ENCODE peak calls at places on chromosomes 12 and 14, in six cellular contexts. One of them, this sample, is unnamed.

GRCh38 chr12:122852336-122853275 is 17.3 kb downstream of the HIP1R start:
- DNase-seq in NCI-H1105: no peak
- DNase-seq in activated gamma-delta T cell treated with anti-CD3 and anti-CD28 coated beads, Interleukin-2, amount 50 U/mL, for 16 hours: no peak
- DNase-seq in hippocampal formation: peak
- DNase-seq in neural crest cell: no peak
- DNase-seq in stimulated activated naive CD8-positive, alpha-beta T cell treated with anti-CD3 and anti-CD28 coated beads, Interleukin-15, Interleukin-2, amounts not matched to agents 100 U/mL and 50 U/mL, for 24 hours: no peak
- DNase-seq in this sample: no peak

GRCh38 chr12:288687-289086 is 26.1 kb upstream of the SLC6A13 start:
- DNase-seq in hippocampal formation: no peak
- DNase-seq in activated gamma-delta T cell treated with anti-CD3 and anti-CD28 coated beads, Interleukin-2, amount 50 U/mL, for 16 hours: no peak
- DNase-seq in neural crest cell: no peak
- DNase-seq in stimulated activated naive CD8-positive, alpha-beta T cell treated with anti-CD3 and anti-CD28 coated beads, Interleukin-15, Interleukin-2, amounts not matched to agents 100 U/mL and 50 U/mL, for 24 hours: no peak
- DNase-seq in NCI-H1105: no peak
- DNase-seq in this sample: no peak

GRCh38 chr12:90058721-90059120 is 350.1 kb upstream of the ATP2B1 start:
- DNase-seq in NCI-H1105: no peak
- DNase-seq in activated gamma-delta T cell treated with anti-CD3 and anti-CD28 coated beads, Interleukin-2, amount 50 U/mL, for 16 hours: no peak
- DNase-seq in stimulated activated naive CD8-positive, alpha-beta T cell treated with anti-CD3 and anti-CD28 coated beads, Interleukin-15, Interleukin-2, amounts not matched to agents 100 U/mL and 50 U/mL, for 24 hours: no peak
- DNase-seq in hippocampal formation: no peak
- DNase-seq in neural crest cell: no peak
- DNase-seq in this sample: no peak

GRCh38 chr12:3700861-3701260 is 52.0 kb downstream of the CRACR2A start:
- DNase-seq in neural crest cell: no peak
- DNase-seq in stimulated activated naive CD8-positive, alpha-beta T cell treated with anti-CD3 and anti-CD28 coated beads, Interleukin-15, Interleukin-2, amounts not matched to agents 100 U/mL and 50 U/mL, for 24 hours: no peak
- DNase-seq in activated gamma-delta T cell treated with anti-CD3 and anti-CD28 coated beads, Interleukin-2, amount 50 U/mL, for 16 hours: no peak
- DNase-seq in NCI-H1105: no peak
- DNase-seq in hippocampal formation: no peak
- DNase-seq in this sample: no peak

GRCh38 chr14:91127411-91127810 is 13.5 kb downstream of the DGLUCY start:
- DNase-seq in stimulated activated naive CD8-positive, alpha-beta T cell treated with anti-CD3 and anti-CD28 coated beads, Interleukin-15, Interleukin-2, amounts not matched to agents 100 U/mL and 50 U/mL, for 24 hours: no peak
- DNase-seq in activated gamma-delta T cell treated with anti-CD3 and anti-CD28 coated beads, Interleukin-2, amount 50 U/mL, for 16 hours: no peak
- DNase-seq in NCI-H1105: no peak
- DNase-seq in neural crest cell: no peak
- DNase-seq in hippocampal formation: no peak
- DNase-seq in this sample: no peak

GRCh38 chr12:10551375-10551774 is 45.7 kb downstream of the EIF2S3B start:
- DNase-seq in neural crest cell: no peak
- DNase-seq in NCI-H1105: no peak
- DNase-seq in activated gamma-delta T cell treated with anti-CD3 and anti-CD28 coated beads, Interleukin-2, amount 50 U/mL, for 16 hours: no peak
- DNase-seq in hippocampal formation: no peak
- DNase-seq in stimulated activated naive CD8-positive, alpha-beta T cell treated with anti-CD3 and anti-CD28 coated beads, Interleukin-15, Interleukin-2, amounts not matched to agents 100 U/mL and 50 U/mL, for 24 hours: no peak
- DNase-seq in this sample: no peak

GRCh38 chr14:32702088-32702487 is 236.6 kb upstream of the NPAS3 start:
- DNase-seq in NCI-H1105: no peak
- DNase-seq in hippocampal formation: no peak
- DNase-seq in stimulated activated naive CD8-positive, alpha-beta T cell treated with anti-CD3 and anti-CD28 coated beads, Interleukin-15, Interleukin-2, amounts not matched to agents 100 U/mL and 50 U/mL, for 24 hours: no peak
- DNase-seq in activated gamma-delta T cell treated with anti-CD3 and anti-CD28 coated beads, Interleukin-2, amount 50 U/mL, for 16 hours: no peak
- DNase-seq in neural crest cell: no peak
- DNase-seq in this sample: no peak

GRCh38 chr12:68290126-68290525 is 36.7 kb upstream of the IL22 start:
- DNase-seq in NCI-H1105: no peak
- DNase-seq in activated gamma-delta T cell treated with anti-CD3 and anti-CD28 coated beads, Interleukin-2, amount 50 U/mL, for 16 hours: peak
- DNase-seq in hippocampal formation: no peak
- DNase-seq in neural crest cell: no peak
- DNase-seq in stimulated activated naive CD8-positive, alpha-beta T cell treated with anti-CD3 and anti-CD28 coated beads, Interleukin-15, Interleukin-2, amounts not matched to agents 100 U/mL and 50 U/mL, for 24 hours: no peak
- DNase-seq in this sample: peak

GRCh38 chr14:64212666-64213065 is 81.5 kb downstream of the ESR2 start:
- DNase-seq in NCI-H1105: no peak
- DNase-seq in hippocampal formation: no peak
- DNase-seq in stimulated activated naive CD8-positive, alpha-beta T cell treated with anti-CD3 and anti-CD28 coated beads, Interleukin-15, Interleukin-2, amounts not matched to agents 100 U/mL and 50 U/mL, for 24 hours: no peak
- DNase-seq in neural crest cell: no peak
- DNase-seq in activated gamma-delta T cell treated with anti-CD3 and anti-CD28 coated beads, Interleukin-2, amount 50 U/mL, for 16 hours: no peak
- DNase-seq in this sample: no peak

GRCh38 chr14:55556929-55557623 is 22.9 kb upstream of the KTN1 start:
- DNase-seq in NCI-H1105: peak
- DNase-seq in stimulated activated naive CD8-positive, alpha-beta T cell treated with anti-CD3 and anti-CD28 coated beads, Interleukin-15, Interleukin-2, amounts not matched to agents 100 U/mL and 50 U/mL, for 24 hours: no peak
- DNase-seq in activated gamma-delta T cell treated with anti-CD3 and anti-CD28 coated beads, Interleukin-2, amount 50 U/mL, for 16 hours: no peak
- DNase-seq in neural crest cell: no peak
- DNase-seq in hippocampal formation: peak
- DNase-seq in this sample: no peak

GRCh38 chr12:1453801-1454200 is 140.6 kb downstream of the FBXL14 start:
- DNase-seq in neural crest cell: no peak
- DNase-seq in NCI-H1105: no peak
- DNase-seq in activated gamma-delta T cell treated with anti-CD3 and anti-CD28 coated beads, Interleukin-2, amount 50 U/mL, for 16 hours: no peak
- DNase-seq in stimulated activated naive CD8-positive, alpha-beta T cell treated with anti-CD3 and anti-CD28 coated beads, Interleukin-15, Interleukin-2, amounts not matched to agents 100 U/mL and 50 U/mL, for 24 hours: no peak
- DNase-seq in hippocampal formation: no peak
- DNase-seq in this sample: no peak

GRCh38 chr14:60775296-60775695 is 40.7 kb downstream of the MNAT1 start:
- DNase-seq in hippocampal formation: no peak
- DNase-seq in stimulated activated naive CD8-positive, alpha-beta T cell treated with anti-CD3 and anti-CD28 coated beads, Interleukin-15, Interleukin-2, amounts not matched to agents 100 U/mL and 50 U/mL, for 24 hours: no peak
- DNase-seq in activated gamma-delta T cell treated with anti-CD3 and anti-CD28 coated beads, Interleukin-2, amount 50 U/mL, for 16 hours: no peak
- DNase-seq in neural crest cell: no peak
- DNase-seq in NCI-H1105: no peak
- DNase-seq in this sample: no peak

GRCh38 chr12:43104524-43104923 is 447.5 kb downstream of the ADAMTS20 start:
- DNase-seq in activated gamma-delta T cell treated with anti-CD3 and anti-CD28 coated beads, Interleukin-2, amount 50 U/mL, for 16 hours: no peak
- DNase-seq in NCI-H1105: no peak
- DNase-seq in neural crest cell: no peak
- DNase-seq in stimulated activated naive CD8-positive, alpha-beta T cell treated with anti-CD3 and anti-CD28 coated beads, Interleukin-15, Interleukin-2, amounts not matched to agents 100 U/mL and 50 U/mL, for 24 hours: no peak
- DNase-seq in hippocampal formation: no peak
- DNase-seq in this sample: no peak

GRCh38 chr14:65704850-65705249 is 292.3 kb downstream of the FUT8 start:
- DNase-seq in stimulated activated naive CD8-positive, alpha-beta T cell treated with anti-CD3 and anti-CD28 coated beads, Interleukin-15, Interleukin-2, amounts not matched to agents 100 U/mL and 50 U/mL, for 24 hours: peak
- DNase-seq in NCI-H1105: no peak
- DNase-seq in hippocampal formation: no peak
- DNase-seq in neural crest cell: no peak
- DNase-seq in activated gamma-delta T cell treated with anti-CD3 and anti-CD28 coated beads, Interleukin-2, amount 50 U/mL, for 16 hours: no peak
- DNase-seq in this sample: no peak

GRCh38 chr12:1282670-1283361 is 291.8 kb downstream of the ERC1 start:
- DNase-seq in NCI-H1105: no peak
- DNase-seq in neural crest cell: no peak
- DNase-seq in activated gamma-delta T cell treated with anti-CD3 and anti-CD28 coated beads, Interleukin-2, amount 50 U/mL, for 16 hours: no peak
- DNase-seq in stimulated activated naive CD8-positive, alpha-beta T cell treated with anti-CD3 and anti-CD28 coated beads, Interleukin-15, Interleukin-2, amounts not matched to agents 100 U/mL and 50 U/mL, for 24 hours: no peak
- DNase-seq in hippocampal formation: no peak
- DNase-seq in this sample: no peak

GRCh38 chr12:58314610-58315009 is 373.2 kb downstream of the ATP23 start:
- DNase-seq in NCI-H1105: no peak
- DNase-seq in neural crest cell: no peak
- DNase-seq in activated gamma-delta T cell treated with anti-CD3 and anti-CD28 coated beads, Interleukin-2, amount 50 U/mL, for 16 hours: no peak
- DNase-seq in hippocampal formation: no peak
- DNase-seq in stimulated activated naive CD8-positive, alpha-beta T cell treated with anti-CD3 and anti-CD28 coated beads, Interleukin-15, Interleukin-2, amounts not matched to agents 100 U/mL and 50 U/mL, for 24 hours: no peak
- DNase-seq in this sample: no peak

GRCh38 chr14:93017341-93017797 is 94.4 kb downstream of the CHGA start:
- DNase-seq in stimulated activated naive CD8-positive, alpha-beta T cell treated with anti-CD3 and anti-CD28 coated beads, Interleukin-15, Interleukin-2, amounts not matched to agents 100 U/mL and 50 U/mL, for 24 hours: no peak
- DNase-seq in NCI-H1105: no peak
- DNase-seq in neural crest cell: no peak
- DNase-seq in hippocampal formation: peak
- DNase-seq in activated gamma-delta T cell treated with anti-CD3 and anti-CD28 coated beads, Interleukin-2, amount 50 U/mL, for 16 hours: no peak
- DNase-seq in this sample: no peak

GRCh38 chr12:112170376-112170775 is 45.0 kb downstream of the TRAFD1 start:
- DNase-seq in NCI-H1105: no peak
- DNase-seq in hippocampal formation: no peak
- DNase-seq in stimulated activated naive CD8-positive, alpha-beta T cell treated with anti-CD3 and anti-CD28 coated beads, Interleukin-15, Interleukin-2, amounts not matched to agents 100 U/mL and 50 U/mL, for 24 hours: peak
- DNase-seq in neural crest cell: no peak
- DNase-seq in activated gamma-delta T cell treated with anti-CD3 and anti-CD28 coated beads, Interleukin-2, amount 50 U/mL, for 16 hours: no peak
- DNase-seq in this sample: no peak